ENCODE peak calls at places on chromosome X, in six cellular contexts. D, H, G, M, B and U are unnamed samples.

GRCh38 chrX:40096395-40097091 is 1.2 kb downstream of the BCOR start:
- DNase-seq in H (peak), D (peak), G (peak), M (peak), B (no peak), U (no peak)

GRCh38 chrX:129678881-129679195 is 24.1 kb upstream of the APLN start:
- DNase-seq in H (no peak), B (no peak), G (no peak), D (no peak), M (no peak), U (no peak)

GRCh38 chrX:102745513-102746133 is 25.1 kb downstream of the GPRASP3 start:
- DNase-seq in B (no peak), D (peak), H (no peak), M (no peak), G (no peak), U (no peak)

GRCh38 chrX:120759685-120760084 is 116.0 kb downstream of the CT47B1 start:
- DNase-seq in B (no peak), D (no peak), M (no peak), G (no peak), H (no peak), U (no peak)

GRCh38 chrX:44036336-44036735 is 63.1 kb upstream of the NDP start:
- DNase-seq in B (peak), G (no peak), M (peak), D (no peak), H (no peak), U (peak)

GRCh38 chrX:107935664-107936433 is 46.3 kb downstream of the TEX13B start:
- DNase-seq in M (no peak), G (no peak), B (no peak), H (no peak), D (no peak), U (peak)

GRCh38 chrX:39513836-39514235 is 583.9 kb downstream of the BCOR start:
- DNase-seq in B (peak), G (no peak), H (no peak), M (no peak), D (no peak), U (no peak)

GRCh38 chrX:13966071-13966850 is 63.4 kb downstream of the GEMIN8 start:
- DNase-seq in M (no peak), H (no peak), G (no peak), D (no peak), B (no peak), U (peak)

GRCh38 chrX:66914082-66914481 is 275.2 kb upstream of the EDA2R start:
- DNase-seq in D (no peak), H (no peak), G (no peak), M (no peak), B (peak), U (peak)

GRCh38 chrX:34918856-34919255 is 23.7 kb upstream of the FAM47B start:
- DNase-seq in M (peak), B (peak), H (no peak), D (no peak), G (no peak), U (peak)

GRCh38 chrX:109839694-109840358 is 106.8 kb upstream of the ACSL4 start:
- DNase-seq in G (peak), M (no peak), B (no peak), D (peak), H (peak), U (peak)
- TF ChIP-seq CTCF in G (no peak), M (no peak), B (no peak), D (no peak), H (no peak), U (peak)

GRCh38 chrX:68696267-68696666 is 48.8 kb downstream of the STARD8 start:
- DNase-seq in M (no peak), H (no peak), G (no peak), D (no peak), B (no peak), U (no peak)
- H3K4me3 ChIP-seq in M (no peak), H (peak), G (peak), D (no peak), B (no peak), U (no peak)

DNA sequence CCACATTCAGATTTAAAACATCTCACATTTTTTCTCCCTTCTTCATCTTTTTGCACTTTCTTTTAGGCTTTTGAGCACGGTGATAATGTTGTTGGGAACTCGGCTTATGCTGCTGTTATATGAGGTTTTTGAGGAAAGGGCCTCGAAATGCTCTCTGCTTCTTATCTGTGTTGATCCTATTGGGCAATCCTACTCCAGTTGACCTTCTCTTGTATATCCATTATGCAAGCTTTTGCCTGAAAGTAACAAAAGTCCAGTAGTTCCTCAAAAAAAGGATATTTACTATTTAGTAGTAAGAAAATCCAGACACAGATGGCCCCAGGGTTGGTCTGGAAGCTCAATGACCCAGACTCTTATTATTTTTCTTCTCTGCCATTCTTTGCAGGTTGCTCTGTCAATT is 57.7 kb upstream of the SPANXB1 start:
- DNase-seq in M (no peak), G (no peak), B (no peak), D (no peak), H (no peak), U (no peak)
- TF ChIP-seq CTCF in M (no peak), G (no peak), B (no peak), D (no peak), H (no peak), U (no peak)

GRCh38 chrX:134239016-134239415 is 2.0 kb downstream of the CCDC160 start:
- DNase-seq in H (no peak), M (no peak), G (no peak), D (no peak), B (no peak), U (no peak)

GRCh38 chrX:134235236-134235635 is 1.7 kb upstream of the CCDC160 start:
- DNase-seq in H (no peak), M (no peak), D (no peak), B (no peak), G (no peak), U (no peak)

GRCh38 chrX:134237363-134237702 is 351 bp downstream of the CCDC160 start:
- DNase-seq in G (no peak), M (no peak), H (no peak), D (no peak), B (no peak), U (no peak)

GRCh38 chrX:134240209-134240608 is 3.2 kb downstream of the CCDC160 start:
- DNase-seq in G (no peak), H (no peak), B (no peak), M (no peak), D (no peak), U (no peak)

DNA sequence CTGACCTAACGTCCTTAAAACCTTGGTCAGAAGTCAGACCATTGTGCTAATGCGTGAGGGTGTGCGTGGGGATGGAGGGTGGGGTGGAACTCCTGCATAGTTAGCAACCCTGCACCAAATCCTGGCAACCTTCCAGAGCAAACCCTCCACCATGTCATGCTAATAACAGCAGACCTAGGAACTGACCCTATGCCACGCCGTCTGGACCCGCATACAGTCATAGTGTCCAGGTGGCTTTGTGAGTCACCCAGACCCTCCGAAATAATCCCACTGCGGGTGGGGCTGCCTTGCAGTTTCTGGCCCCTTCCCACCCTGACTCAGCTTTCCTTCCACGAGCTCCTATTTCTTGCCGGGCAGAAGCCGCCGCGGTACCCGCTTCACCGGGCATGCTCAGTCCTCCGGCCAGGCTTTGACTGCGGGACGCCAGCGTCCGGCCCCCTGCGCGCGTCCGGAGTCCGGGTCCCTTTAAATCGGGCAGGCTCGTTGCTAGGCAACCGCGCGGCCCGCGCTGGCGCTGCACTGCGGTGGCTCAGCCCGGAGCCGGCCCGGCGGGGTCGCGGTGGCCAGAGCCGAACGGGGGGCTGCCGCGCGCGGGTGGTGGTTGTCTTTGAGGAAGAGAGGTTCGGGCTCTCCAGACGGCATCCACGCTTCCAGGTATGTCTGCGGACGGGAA is at the start of gene CCDC160:
- DNase-seq in M (no peak), B (no peak), H (peak), D (peak), G (peak), U (peak)
- H3K4me3 ChIP-seq in M (peak), B (peak), H (peak), D (peak), G (peak), U (peak)

GRCh38 chrX:87578978-87579377 is 61.4 kb downstream of the KLHL4 start:
- DNase-seq in M (no peak), H (no peak), B (no peak), D (no peak), G (no peak), U (peak)
- TF ChIP-seq CTCF in M (no peak), H (no peak), B (no peak), D (no peak), G (no peak), U (peak)

GRCh38 chrX:68432648-68433047 is 647 bp downstream of the OPHN1 start:
- DNase-seq in M (peak), H (no peak), G (no peak), D (no peak), B (peak), U (no peak)
- H3K4me3 ChIP-seq in M (peak), H (peak), G (peak), D (peak), B (peak), U (peak)

GRCh38 chrX:68842351-68842750 is 13.5 kb downstream of the EFNB1 start:
- DNase-seq in H (no peak), M (no peak), D (no peak), G (no peak), B (no peak), U (no peak)
- TF ChIP-seq CTCF in H (no peak), M (no peak), D (no peak), G (no peak), B (no peak), U (no peak)